ENCODE peak calls at places on chromosomes 4 and X, in six cellular contexts. One of them, this sample, is unnamed.

GRCh38 chr4:73251384-73251783 is 7.2 kb downstream of the ANKRD17 start:
- DNase-seq in GM23248: peak
- DNase-seq in kidney: no peak
- DNase-seq in heart right ventricle: no peak
- DNase-seq in OCI-LY7: no peak
- DNase-seq in neural progenitor cell: no peak
- DNase-seq in this sample: no peak

GRCh38 chrX:8845469-8845868 is 44.3 kb upstream of the FAM9A start:
- DNase-seq in GM23248: no peak
- DNase-seq in kidney: no peak
- DNase-seq in heart right ventricle: no peak
- DNase-seq in OCI-LY7: no peak
- DNase-seq in neural progenitor cell: no peak
- DNase-seq in this sample: no peak

GRCh38 chr4:4443821-4444220 is 56.9 kb downstream of the NSG1 start:
- DNase-seq in GM23248: peak
- DNase-seq in kidney: no peak
- DNase-seq in heart right ventricle: no peak
- DNase-seq in OCI-LY7: no peak
- DNase-seq in neural progenitor cell: no peak
- DNase-seq in this sample: no peak

GRCh38 chr4:148060264-148061138 is 328.6 kb downstream of the ARHGAP10 start:
- DNase-seq in GM23248: no peak
- DNase-seq in kidney: no peak
- DNase-seq in heart right ventricle: no peak
- DNase-seq in OCI-LY7: peak
- DNase-seq in neural progenitor cell: no peak
- DNase-seq in this sample: peak

GRCh38 chrX:74461384-74461783 is 40.1 kb downstream of the SLC16A2 start:
- DNase-seq in GM23248: peak
- DNase-seq in kidney: no peak
- DNase-seq in heart right ventricle: no peak
- DNase-seq in OCI-LY7: no peak
- DNase-seq in neural progenitor cell: peak
- DNase-seq in this sample: no peak

GRCh38 chrX:20623448-20623847 is 356.7 kb upstream of the RPS6KA3 start:
- DNase-seq in GM23248: peak
- DNase-seq in kidney: no peak
- DNase-seq in heart right ventricle: no peak
- DNase-seq in OCI-LY7: no peak
- DNase-seq in neural progenitor cell: no peak
- DNase-seq in this sample: no peak

GRCh38 chrX:17075004-17075403 is 128.5 kb downstream of the REPS2 start:
- DNase-seq in GM23248: no peak
- DNase-seq in kidney: no peak
- DNase-seq in heart right ventricle: no peak
- DNase-seq in OCI-LY7: no peak
- DNase-seq in neural progenitor cell: no peak
- DNase-seq in this sample: no peak

GRCh38 chrX:111886678-111887077 is 10.7 kb downstream of the TRPC5OS start:
- DNase-seq in GM23248: no peak
- DNase-seq in kidney: no peak
- DNase-seq in heart right ventricle: peak
- DNase-seq in OCI-LY7: no peak
- DNase-seq in neural progenitor cell: no peak
- DNase-seq in this sample: no peak

GRCh38 chrX:40176979-40177430 is 79.2 kb upstream of the BCOR start:
- DNase-seq in GM23248: peak
- DNase-seq in kidney: peak
- DNase-seq in heart right ventricle: no peak
- DNase-seq in OCI-LY7: no peak
- DNase-seq in neural progenitor cell: peak
- DNase-seq in this sample: no peak

GRCh38 chr4:7021930-7022658 is 21.1 kb upstream of the TADA2B start:
- DNase-seq in GM23248: peak
- DNase-seq in kidney: no peak
- DNase-seq in heart right ventricle: no peak
- DNase-seq in OCI-LY7: no peak
- DNase-seq in neural progenitor cell: no peak
- DNase-seq in this sample: no peak

GRCh38 chr4:114538012-114538617 is 60.5 kb upstream of the UGT8 start:
- DNase-seq in GM23248: no peak
- DNase-seq in kidney: no peak
- DNase-seq in heart right ventricle: no peak
- DNase-seq in OCI-LY7: no peak
- DNase-seq in neural progenitor cell: no peak
- DNase-seq in this sample: no peak

GRCh38 chr4:6369924-6370645 is 100.4 kb downstream of the WFS1 start:
- DNase-seq in GM23248: no peak
- DNase-seq in kidney: peak
- DNase-seq in heart right ventricle: no peak
- DNase-seq in OCI-LY7: no peak
- DNase-seq in neural progenitor cell: peak
- DNase-seq in this sample: no peak

GRCh38 chr4:14110407-14110806 is 482.9 kb upstream of the BOD1L1 start:
- DNase-seq in GM23248: peak
- DNase-seq in kidney: no peak
- DNase-seq in heart right ventricle: no peak
- DNase-seq in OCI-LY7: no peak
- DNase-seq in neural progenitor cell: no peak
- DNase-seq in this sample: no peak

GRCh38 chr4:173056271-173056670 is 112.3 kb upstream of the GALNT7 start:
- DNase-seq in GM23248: no peak
- DNase-seq in kidney: no peak
- DNase-seq in heart right ventricle: no peak
- DNase-seq in OCI-LY7: no peak
- DNase-seq in neural progenitor cell: no peak
- DNase-seq in this sample: no peak

GRCh38 chr4:41714601-41715000 is 33.9 kb downstream of the PHOX2B start:
- DNase-seq in GM23248: no peak
- DNase-seq in kidney: no peak
- DNase-seq in heart right ventricle: no peak
- DNase-seq in OCI-LY7: no peak
- DNase-seq in neural progenitor cell: no peak
- DNase-seq in this sample: no peak

GRCh38 chrX:19557816-19558215 is 42.5 kb upstream of the MAP3K15 start:
- DNase-seq in GM23248: peak
- DNase-seq in kidney: no peak
- DNase-seq in heart right ventricle: no peak
- DNase-seq in OCI-LY7: no peak
- DNase-seq in neural progenitor cell: no peak
- DNase-seq in this sample: no peak

GRCh38 chr4:124810814-124811213 is 98.3 kb upstream of the ANKRD50 start:
- DNase-seq in GM23248: no peak
- DNase-seq in kidney: no peak
- DNase-seq in heart right ventricle: no peak
- DNase-seq in OCI-LY7: no peak
- DNase-seq in neural progenitor cell: no peak
- DNase-seq in this sample: no peak

GRCh38 chr4:1279253-1279652 is 10.4 kb upstream of the MAEA start:
- DNase-seq in GM23248: no peak
- DNase-seq in kidney: peak
- DNase-seq in heart right ventricle: no peak
- DNase-seq in OCI-LY7: no peak
- DNase-seq in neural progenitor cell: no peak
- DNase-seq in this sample: no peak

GRCh38 chrX:28582494-28582893 is 4.8 kb upstream of the IL1RAPL1 start:
- DNase-seq in GM23248: no peak
- DNase-seq in kidney: no peak
- DNase-seq in heart right ventricle: no peak
- DNase-seq in OCI-LY7: no peak
- DNase-seq in neural progenitor cell: no peak
- DNase-seq in this sample: no peak

GRCh38 chrX:259692-260355 is 21.4 kb upstream of the PLCXD1 start:
- DNase-seq in GM23248: no peak
- DNase-seq in kidney: peak
- DNase-seq in heart right ventricle: no peak
- DNase-seq in OCI-LY7: no peak
- DNase-seq in neural progenitor cell: peak
- DNase-seq in this sample: no peak

GRCh38 chr4:98284640-98285046 is 23.5 kb downstream of the RAP1GDS1 start:
- DNase-seq in GM23248: peak
- DNase-seq in kidney: no peak
- DNase-seq in heart right ventricle: no peak
- DNase-seq in OCI-LY7: no peak
- DNase-seq in neural progenitor cell: peak
- DNase-seq in this sample: no peak

GRCh38 chr4:22850630-22851029 is 157.9 kb downstream of the GBA3 start:
- DNase-seq in GM23248: no peak
- DNase-seq in kidney: no peak
- DNase-seq in heart right ventricle: no peak
- DNase-seq in OCI-LY7: no peak
- DNase-seq in neural progenitor cell: no peak
- DNase-seq in this sample: no peak

GRCh38 chr4:55635760-55636621 is at the start of gene NMU:
- DNase-seq in GM23248: peak
- DNase-seq in kidney: peak
- DNase-seq in heart right ventricle: peak
- DNase-seq in OCI-LY7: no peak
- DNase-seq in neural progenitor cell: peak
- DNase-seq in this sample: no peak

GRCh38 chr4:86453044-86453501 is 93.2 kb upstream of the MAPK10 start:
- DNase-seq in GM23248: no peak
- DNase-seq in kidney: peak
- DNase-seq in heart right ventricle: peak
- DNase-seq in OCI-LY7: no peak
- DNase-seq in neural progenitor cell: no peak
- DNase-seq in this sample: no peak

GRCh38 chrX:65528705-65529340 is 5.8 kb downstream of the LAS1L start:
- DNase-seq in GM23248: peak
- DNase-seq in kidney: no peak
- DNase-seq in heart right ventricle: peak
- DNase-seq in OCI-LY7: peak
- DNase-seq in neural progenitor cell: peak
- DNase-seq in this sample: peak

GRCh38 chr4:34258176-34258575 is 1986.1 kb downstream of the ARAP2 start:
- DNase-seq in GM23248: no peak
- DNase-seq in kidney: no peak
- DNase-seq in heart right ventricle: no peak
- DNase-seq in OCI-LY7: no peak
- DNase-seq in neural progenitor cell: no peak
- DNase-seq in this sample: no peak

GRCh38 chrX:30230395-30230794 is at the start of gene MAGEB3:
- DNase-seq in GM23248: no peak
- DNase-seq in kidney: no peak
- DNase-seq in heart right ventricle: no peak
- DNase-seq in OCI-LY7: no peak
- DNase-seq in neural progenitor cell: no peak
- DNase-seq in this sample: no peak

GRCh38 chr4:177386416-177386815 is 55.8 kb downstream of the AGA start:
- DNase-seq in GM23248: no peak
- DNase-seq in kidney: no peak
- DNase-seq in heart right ventricle: no peak
- DNase-seq in OCI-LY7: no peak
- DNase-seq in neural progenitor cell: no peak
- DNase-seq in this sample: no peak

GRCh38 chrX:110032534-110033161 is 29.7 kb downstream of the TMEM164 start:
- DNase-seq in GM23248: peak
- DNase-seq in kidney: no peak
- DNase-seq in heart right ventricle: no peak
- DNase-seq in OCI-LY7: no peak
- DNase-seq in neural progenitor cell: no peak
- DNase-seq in this sample: no peak

GRCh38 chr4:159267940-159268327 is 165.1 kb downstream of the RAPGEF2 start:
- DNase-seq in GM23248: peak
- DNase-seq in kidney: no peak
- DNase-seq in heart right ventricle: no peak
- DNase-seq in OCI-LY7: no peak
- DNase-seq in neural progenitor cell: no peak
- DNase-seq in this sample: no peak
- H3K4me3 ChIP-seq in GM23248: peak
- H3K4me3 ChIP-seq in kidney: peak
- H3K4me3 ChIP-seq in heart right ventricle: peak
- H3K4me3 ChIP-seq in OCI-LY7: no peak
- H3K4me3 ChIP-seq in neural progenitor cell: no peak
- H3K4me3 ChIP-seq in this sample: no peak

DNA sequence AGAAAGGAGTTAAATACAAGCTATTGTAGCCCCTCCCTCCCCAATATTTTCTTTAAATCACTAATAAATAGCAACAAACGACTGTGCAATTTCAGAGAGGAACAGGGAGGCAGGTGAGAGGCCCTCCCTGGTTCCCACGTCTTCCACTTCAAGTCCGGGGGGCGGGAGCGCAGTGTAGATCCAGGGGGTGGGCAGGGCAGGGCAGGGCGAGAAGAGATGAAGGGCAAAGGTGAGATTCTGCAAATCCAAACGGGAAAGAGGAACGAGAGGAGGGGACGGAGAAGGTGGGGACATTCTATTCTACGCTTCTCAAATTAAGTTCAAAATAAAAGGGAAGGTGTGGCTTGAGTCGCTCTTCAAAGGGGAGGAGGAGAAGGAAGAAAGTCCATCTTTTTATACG is 6.8 kb downstream of the NKX6-1 start:
- DNase-seq in GM23248: no peak
- DNase-seq in kidney: no peak
- DNase-seq in heart right ventricle: no peak
- DNase-seq in OCI-LY7: no peak
- DNase-seq in neural progenitor cell: no peak
- DNase-seq in this sample: no peak
- H3K4me3 ChIP-seq in GM23248: no peak
- H3K4me3 ChIP-seq in kidney: no peak
- H3K4me3 ChIP-seq in heart right ventricle: no peak
- H3K4me3 ChIP-seq in OCI-LY7: no peak
- H3K4me3 ChIP-seq in neural progenitor cell: peak
- H3K4me3 ChIP-seq in this sample: no peak

GRCh38 chrX:1451251-1451675 is 1.4 kb downstream of the ASMTL start:
- DNase-seq in GM23248: no peak
- DNase-seq in kidney: peak
- DNase-seq in heart right ventricle: no peak
- DNase-seq in OCI-LY7: no peak
- DNase-seq in neural progenitor cell: no peak
- DNase-seq in this sample: no peak
- H3K4me3 ChIP-seq in GM23248: peak
- H3K4me3 ChIP-seq in kidney: peak
- H3K4me3 ChIP-seq in heart right ventricle: no peak
- H3K4me3 ChIP-seq in OCI-LY7: peak
- H3K4me3 ChIP-seq in neural progenitor cell: peak
- H3K4me3 ChIP-seq in this sample: no peak

DNA sequence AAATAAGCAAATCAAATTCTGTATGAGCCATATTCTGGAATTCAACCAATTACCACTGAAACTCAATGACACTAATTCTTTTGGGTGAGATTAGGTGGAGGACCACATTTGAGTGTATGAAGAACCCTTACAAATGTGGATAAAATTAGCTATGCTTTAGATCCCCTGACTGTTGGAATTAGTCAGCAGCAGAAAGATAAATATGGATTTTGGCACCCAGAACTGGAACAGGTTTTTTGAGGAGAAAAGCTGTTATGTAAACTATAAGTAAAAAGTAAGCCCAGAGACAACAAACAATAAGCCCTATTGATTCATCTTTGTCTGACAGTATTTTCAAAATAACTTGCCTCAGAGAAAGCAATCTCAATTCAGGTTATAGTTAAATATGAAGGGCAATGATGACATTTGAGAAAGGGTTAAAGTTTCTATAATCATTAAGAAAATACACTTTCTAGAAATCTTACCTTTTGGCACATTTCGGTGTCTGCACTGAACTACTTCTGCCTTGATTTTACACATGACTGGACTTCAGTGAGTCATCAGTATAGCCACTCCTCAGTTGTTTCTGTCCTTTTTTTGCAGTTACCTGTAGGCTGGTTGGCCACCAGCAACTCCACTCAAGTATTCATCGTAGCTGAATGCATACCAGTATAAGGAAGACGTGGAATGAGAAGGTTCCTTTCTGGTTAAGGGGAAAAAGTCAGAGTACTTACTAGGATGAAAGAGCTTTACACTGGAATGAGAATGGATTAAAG is 80.0 kb downstream of the KCTD8 start:
- DNase-seq in GM23248: no peak
- DNase-seq in kidney: no peak
- DNase-seq in heart right ventricle: no peak
- DNase-seq in OCI-LY7: no peak
- DNase-seq in neural progenitor cell: peak
- DNase-seq in this sample: no peak
- H3K4me3 ChIP-seq in GM23248: no peak
- H3K4me3 ChIP-seq in kidney: no peak
- H3K4me3 ChIP-seq in heart right ventricle: no peak
- H3K4me3 ChIP-seq in OCI-LY7: no peak
- H3K4me3 ChIP-seq in neural progenitor cell: no peak
- H3K4me3 ChIP-seq in this sample: no peak

This sample was measured in CD8-positive, alpha-beta memory T cell.